ENCODE peak calls at places on chromosome 3, in seven cellular contexts. T is body of pancreas, C is IMR-90, V is A549, K is sigmoid colon, L is right lobe of liver, S is Karpas-422. G is an unnamed sample.

GRCh38 chr3:15974647-15975046 is 176.9 kb upstream of the ANKRD28 start:
- DNase-seq in S (peak), K (no peak), C (no peak), T (no peak), L (no peak), V (peak), G (no peak)

GRCh38 chr3:125011941-125012340 is 43.9 kb downstream of the HEG1 start:
- DNase-seq in L (no peak), K (no peak), V (no peak), C (peak), S (no peak), T (no peak), G (no peak)

GRCh38 chr3:187925326-187925725 is 180.1 kb upstream of the BCL6 start:
- DNase-seq in T (no peak), K (no peak), C (no peak), S (no peak), L (no peak), V (no peak), G (no peak)

GRCh38 chr3:126781889-126782491 is 78.0 kb downstream of the CHCHD6 start:
- DNase-seq in S (no peak), L (no peak), V (no peak), C (peak), K (no peak), T (no peak), G (no peak)

GRCh38 chr3:62323241-62323640 is 50.1 kb downstream of the FEZF2 start:
- DNase-seq in K (no peak), V (no peak), S (no peak), T (no peak), C (no peak), L (no peak), G (no peak)

GRCh38 chr3:187181454-187182170 is 15.7 kb upstream of the RTP1 start:
- DNase-seq in S (no peak), K (no peak), T (no peak), C (no peak), V (no peak), L (no peak), G (no peak)

GRCh38 chr3:86056962-86057361 is 934.0 kb downstream of the VGLL3 start:
- DNase-seq in K (no peak), L (no peak), C (no peak), V (peak), S (no peak), T (no peak), G (no peak)

GRCh38 chr3:54822206-54822605 is 105.7 kb downstream of the LRTM1 start:
- DNase-seq in K (no peak), V (no peak), L (no peak), C (peak), T (peak), S (no peak), G (no peak)

GRCh38 chr3:137737208-137737607 is 26.9 kb upstream of the SOX14 start:
- DNase-seq in K (no peak), S (no peak), C (no peak), L (no peak), T (no peak), V (no peak), G (no peak)

GRCh38 chr3:12054245-12054644 is 50.1 kb downstream of the SYN2 start:
- DNase-seq in S (no peak), V (no peak), T (no peak), K (no peak), C (no peak), L (no peak), G (no peak)

GRCh38 chr3:42118762-42119361 is 27.7 kb downstream of the TRAK1 start:
- DNase-seq in T (peak), K (no peak), S (peak), L (no peak), C (peak), V (peak), G (no peak)

GRCh38 chr3:128484404-128485282 is 8.4 kb downstream of the GATA2 start:
- DNase-seq in T (no peak), L (no peak), V (no peak), K (no peak), C (no peak), S (no peak), G (peak)

GRCh38 chr3:159765025-159765859 is 223.4 kb upstream of the IL12A start:
- DNase-seq in K (peak), V (peak), T (peak), C (peak), L (peak), S (no peak), G (peak)

GRCh38 chr3:159824341-159824740 is 164.3 kb upstream of the IL12A start:
- DNase-seq in L (no peak), V (peak), K (no peak), C (peak), S (no peak), T (peak), G (no peak)

GRCh38 chr3:188729422-188729821 is 442.3 kb upstream of the TPRG1 start:
- DNase-seq in V (no peak), S (peak), C (no peak), T (no peak), K (no peak), L (no peak), G (no peak)

GRCh38 chr3:182800508-182800907 is 7.2 kb downstream of the ATP11B start:
- DNase-seq in S (no peak), K (no peak), C (no peak), V (no peak), L (no peak), T (no peak), G (no peak)

GRCh38 chr3:178392553-178392952 is 143.7 kb upstream of the KCNMB2 start:
- DNase-seq in L (no peak), K (no peak), C (peak), T (no peak), S (no peak), V (no peak), G (no peak)

GRCh38 chr3:100105536-100105935 is 8.8 kb downstream of the FILIP1L start:
- DNase-seq in L (no peak), C (peak), S (no peak), K (no peak), T (no peak), V (no peak), G (no peak)

GRCh38 chr3:154778057-154778456 is 302.1 kb upstream of the MME start:
- DNase-seq in V (no peak), C (peak), K (no peak), S (no peak), T (no peak), L (no peak), G (peak)

GRCh38 chr3:147915057-147915456 is 505.9 kb downstream of the ZIC1 start:
- DNase-seq in T (no peak), S (no peak), C (peak), L (no peak), K (no peak), V (no peak), G (no peak)

GRCh38 chr3:157913751-157914150 is 192.5 kb downstream of the SHOX2 start:
- DNase-seq in T (no peak), C (peak), K (no peak), S (no peak), V (no peak), L (no peak), G (no peak)

GRCh38 chr3:187102073-187102634 is 37.1 kb downstream of the RPL39L start:
- DNase-seq in S (no peak), L (no peak), C (peak), V (no peak), T (no peak), K (no peak), G (peak)

GRCh38 chr3:17182158-17182557 is 297.4 kb downstream of the PLCL2 start:
- DNase-seq in C (no peak), T (no peak), V (no peak), L (no peak), K (no peak), S (no peak), G (no peak)

GRCh38 chr3:134708671-134709070 is 57.8 kb upstream of the KY start:
- DNase-seq in T (no peak), S (no peak), L (no peak), C (peak), K (no peak), V (no peak), G (no peak)

GRCh38 chr3:147649475-147649874 is 240.3 kb downstream of the ZIC1 start:
- DNase-seq in K (no peak), L (no peak), T (no peak), V (no peak), C (no peak), S (no peak), G (no peak)

GRCh38 chr3:13019243-13019701 is 54.0 kb downstream of the IQSEC1 start:
- DNase-seq in C (peak), L (peak), S (no peak), T (no peak), K (peak), V (no peak), G (peak)

GRCh38 chr3:197306374-197307086 is 8.1 kb upstream of the DLG1 start:
- DNase-seq in T (no peak), S (no peak), V (no peak), K (no peak), C (peak), L (no peak), G (no peak)

GRCh38 chr3:113211370-113212154 is at the start of gene BOC:
- DNase-seq in C (peak), K (peak), L (no peak), V (peak), S (no peak), T (peak), G (peak)

GRCh38 chr3:11552289-11553264 is 91.1 kb downstream of the VGLL4 start:
- DNase-seq in C (no peak), L (no peak), K (peak), S (no peak), V (no peak), T (no peak), G (no peak)

GRCh38 chr3:196737655-196738054 is 2.0 kb upstream of the PAK2 start:
- DNase-seq in V (no peak), T (no peak), K (no peak), C (no peak), L (no peak), S (no peak), G (no peak)

GRCh38 chr3:193972816-193973215 is 163.1 kb upstream of the HES1 start:
- DNase-seq in C (no peak), V (no peak), S (no peak), L (no peak), K (no peak), T (no peak), G (no peak)
- H3K27ac ChIP-seq in C (no peak), V (no peak), S (no peak), L (no peak), K (no peak), T (no peak), G (no peak)

GRCh38 chr3:9141903-9142302 is 107.5 kb downstream of the SRGAP3 start:
- DNase-seq in T (no peak), C (no peak), K (no peak), S (no peak), L (no peak), V (no peak), G (no peak)
- H3K4me3 ChIP-seq in T (no peak), C (no peak), K (no peak), S (no peak), L (no peak), V (no peak), G (no peak)

GRCh38 chr3:49122022-49122421 is 1.4 kb upstream of the USP19 start:
- DNase-seq in V (no peak), T (no peak), C (no peak), K (no peak), L (no peak), S (no peak), G (no peak)
- H3K27ac ChIP-seq in V (no peak), T (no peak), C (no peak), K (peak), L (no peak), S (no peak), G (no peak)

GRCh38 chr3:141851411-141851810 is 25.0 kb upstream of the ATP1B3 start:
- DNase-seq in L (no peak), V (no peak), K (no peak), C (no peak), S (no peak), T (no peak), G (peak)
- H3K4me3 ChIP-seq in L (no peak), V (no peak), K (no peak), C (no peak), S (no peak), T (no peak), G (no peak)

DNA sequence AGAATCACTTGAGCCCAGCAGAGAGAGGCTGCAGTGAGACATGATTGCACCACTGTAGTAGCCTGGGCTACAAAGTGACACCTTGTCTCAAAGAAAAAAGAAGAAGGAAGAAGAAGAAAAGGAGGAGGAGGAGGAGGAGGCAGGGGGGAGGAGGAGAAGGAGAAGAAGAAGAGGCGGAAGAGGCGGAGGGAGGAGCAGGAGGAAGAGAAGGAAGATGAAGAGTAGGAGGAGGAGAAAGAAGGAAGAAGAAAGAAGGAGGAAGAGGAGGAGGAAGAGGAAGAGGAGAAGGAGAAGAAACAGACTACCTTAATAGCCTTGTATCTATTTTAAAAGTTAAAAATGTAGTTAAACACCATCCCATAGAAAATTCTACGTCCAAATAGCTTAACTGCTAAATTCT is 19.1 kb upstream of the ARF4 start:
- DNase-seq in C (no peak), V (no peak), K (no peak), S (no peak), L (no peak), T (no peak), G (no peak)
- H3K27ac ChIP-seq in C (no peak), V (no peak), K (no peak), S (no peak), L (no peak), T (no peak), G (no peak)

GRCh38 chr3:36876181-36876936 is 68.5 kb downstream of the TRANK1 start:
- DNase-seq in L (no peak), S (no peak), V (no peak), T (no peak), C (no peak), K (no peak), G (no peak)
- H3K4me3 ChIP-seq in L (no peak), S (no peak), V (no peak), T (no peak), C (no peak), K (no peak), G (no peak)

DNA sequence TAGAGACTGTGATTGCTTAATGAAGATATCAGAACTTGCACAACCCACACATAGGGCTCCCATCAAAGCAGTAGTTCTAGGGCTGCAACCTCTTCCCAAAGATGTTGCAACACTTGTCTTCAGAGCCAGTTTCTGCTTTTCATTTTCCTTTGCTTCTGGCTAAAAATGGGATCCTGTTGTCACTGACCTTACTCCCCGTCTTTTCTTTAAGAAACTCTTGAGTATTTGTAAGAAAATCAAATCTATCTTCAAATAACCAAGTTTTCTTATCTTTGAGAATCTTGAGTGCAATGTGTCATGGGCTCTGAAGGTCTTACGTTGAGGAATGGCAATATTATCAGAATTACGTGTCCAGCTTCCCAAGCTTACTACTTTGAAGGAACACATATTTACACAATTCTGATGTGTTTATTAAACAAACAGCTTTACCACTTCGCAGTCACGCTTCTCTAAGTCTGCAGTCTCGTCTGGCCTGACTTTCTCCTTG is 24.1 kb downstream of the CACNA1D start:
- DNase-seq in C (no peak), V (peak), K (no peak), L (no peak), T (no peak), S (no peak), G (no peak)
- H3K27ac ChIP-seq in C (no peak), V (peak), K (peak), L (no peak), T (no peak), S (no peak), G (no peak)

G was measured in right cardiac atrium.